ENCODE peak calls at places on chromosome 16, in five cellular contexts. H is AG04449; E is activated naive CD8-positive, alpha-beta T cell treated with anti-CD3 and anti-CD28 coated beads, Interleukin-2, amount 50 U/mL, for 24 hours; F is EL; L is stimulated activated CD8-positive, alpha-beta memory T cell treated with anti-CD3 and anti-CD28 coated beads, Interleukin-15, amount 100 ng/mL, for 24 hours. G is an unnamed sample.
A peak's percentile ranks its signal among the peaks of the same experiment; 100 is the strongest.

GRCh38 chr16:68655806-68656205 is 10.7 kb downstream of the CDH3 start:
- DNase-seq in H (no peak), E (no peak), F (no peak), L (no peak), G (no peak)

GRCh38 chr16:85403693-85404092 is 209.4 kb upstream of the GSE1 start:
- DNase-seq in H (no peak), E (no peak), F (no peak), L (no peak), G (no peak)

GRCh38 chr16:9484436-9484835 is 393.0 kb downstream of the HAPSTR1 start:
- DNase-seq in H (no peak), E (no peak), F (no peak), L (no peak), G (no peak)

GRCh38 chr16:30110661-30111060 is 2.7 kb downstream of the GDPD3 start:
- DNase-seq in H (no peak), E (no peak), F (peak; percentile 27), L (no peak), G (no peak)

GRCh38 chr16:67844441-67844840 is 2.3 kb upstream of the NUTF2 start:
- DNase-seq in H (no peak), E (no peak), F (peak; percentile 40), L (no peak), G (no peak)

GRCh38 chr16:67931712-67932461 is at the start of gene CTRL:
- DNase-seq in H (no peak), E (no peak), F (no peak), L (no peak), G (no peak)

GRCh38 chr16:15640966-15641365 is 2.0 kb downstream of the MARF1 start:
- DNase-seq in H (no peak), E (no peak), F (no peak), L (no peak), G (no peak)

GRCh38 chr16:49464877-49465504 is 91.4 kb downstream of the C16orf78 start:
- DNase-seq in H (no peak), E (no peak), F (no peak), L (no peak), G (no peak)

GRCh38 chr16:47574091-47575054 is 113.2 kb downstream of the PHKB start:
- DNase-seq in H (no peak), E (peak; percentile 17), F (peak; percentile 37), L (no peak), G (no peak)

GRCh38 chr16:1923299-1924034 is 5.3 kb upstream of the HS3ST6 start:
- DNase-seq in H (no peak), E (peak; percentile 42), F (peak; percentile 55), L (no peak), G (no peak)

GRCh38 chr16:30663820-30664528 is 5.7 kb downstream of the FBRS start:
- DNase-seq in H (no peak), E (no peak), F (no peak), L (no peak), G (no peak)

GRCh38 chr16:57993452-57993851 is 7.0 kb downstream of the ZNF319 start:
- DNase-seq in H (no peak), E (no peak), F (no peak), L (no peak), G (no peak)

GRCh38 chr16:74862743-74863244 is 88.2 kb upstream of the FA2H start:
- DNase-seq in H (no peak), E (peak; percentile 6), F (peak; percentile 42), L (no peak), G (peak; percentile 16)

GRCh38 chr16:73015612-73016487 is 32.1 kb downstream of the ZFHX3 start:
- DNase-seq in H (no peak), E (no peak), F (no peak), L (no peak), G (no peak)

GRCh38 chr16:88430524-88431446 is 22.3 kb upstream of the ZFPM1 start:
- DNase-seq in H (no peak), E (peak; percentile 50), F (no peak), L (no peak), G (no peak)

GRCh38 chr16:17448640-17449638 is 21.8 kb downstream of the XYLT1 start:
- DNase-seq in H (no peak), E (peak; percentile 42), F (no peak), L (no peak), G (no peak)

GRCh38 chr16:48409839-48410610 is 24.8 kb upstream of the SIAH1 start:
- DNase-seq in H (peak; percentile 63), E (no peak), F (peak; percentile 81), L (no peak), G (no peak)

GRCh38 chr16:2388875-2389433 is 40.3 kb upstream of the CCNF start:
- DNase-seq in H (no peak), E (no peak), F (peak; percentile 47), L (no peak), G (no peak)

GRCh38 chr16:1093284-1094123 is 2.5 kb downstream of the C1QTNF8 start:
- DNase-seq in H (no peak), E (peak; percentile 30), F (peak; percentile 11), L (no peak), G (no peak)

GRCh38 chr16:89507219-89507833 is 877 bp upstream of the SPG7 start:
- DNase-seq in H (no peak), E (no peak), F (peak; percentile 18), L (no peak), G (no peak)

GRCh38 chr16:50677351-50677750 is 3.8 kb downstream of the SNX20 start:
- DNase-seq in H (no peak), E (peak; percentile 32), F (no peak), L (no peak), G (no peak)

GRCh38 chr16:55470533-55471371 is 8.2 kb upstream of the MMP2 start:
- DNase-seq in H (no peak), E (no peak), F (peak; percentile 71), L (no peak), G (no peak)

GRCh38 chr16:77359065-77359502 is 75.8 kb downstream of the ADAMTS18 start:
- DNase-seq in H (no peak), E (no peak), F (peak; percentile 9), L (no peak), G (no peak)

GRCh38 chr16:73176577-73177013 is 128.7 kb upstream of the ZFHX3 start:
- DNase-seq in H (peak; percentile 90), E (no peak), F (peak; percentile 91), L (no peak), G (no peak)

GRCh38 chr16:84925092-84925772 is 86.1 kb downstream of the ZDHHC7 start:
- DNase-seq in H (no peak), E (peak; percentile 80), F (peak; percentile 45), L (peak; percentile 59), G (no peak)

GRCh38 chr16:7436306-7436705 is 103.7 kb downstream of the RBFOX1 start:
- DNase-seq in H (no peak), E (no peak), F (no peak), L (no peak), G (no peak)

GRCh38 chr16:48075398-48075797 is 80.4 kb downstream of the ABCC12 start:
- DNase-seq in H (peak; percentile 70), E (no peak), F (peak; percentile 50), L (no peak), G (no peak)

GRCh38 chr16:19916064-19916463 is 31.4 kb upstream of the GPRC5B start:
- DNase-seq in H (no peak), E (no peak), F (no peak), L (no peak), G (no peak)

GRCh38 chr16:48963901-48964615 is 317.6 kb downstream of the CBLN1 start:
- DNase-seq in H (peak; percentile 72), E (no peak), F (peak; percentile 92), L (no peak), G (no peak)

G was measured in D721Med.